ENCODE peak calls at places on chromosomes 16 and 17, in six cellular contexts. One of them, this sample, is unnamed.

GRCh38 chr16:88995746-88996535 is 18.9 kb upstream of the CBFA2T3 start:
- DNase-seq in GM12878: no peak
- DNase-seq in IMR-90: no peak
- DNase-seq in WTC11: no peak
- DNase-seq in Peyer's patch: no peak
- DNase-seq in astrocyte: no peak
- DNase-seq in this sample: no peak

GRCh38 chr17:48973806-48974205 is 5.4 kb upstream of the GIP start:
- DNase-seq in GM12878: no peak
- DNase-seq in IMR-90: no peak
- DNase-seq in WTC11: no peak
- DNase-seq in Peyer's patch: peak
- DNase-seq in astrocyte: no peak
- DNase-seq in this sample: no peak

GRCh38 chr16:58211245-58211644 is 13.3 kb upstream of the CSNK2A2 start:
- DNase-seq in GM12878: no peak
- DNase-seq in IMR-90: no peak
- DNase-seq in WTC11: no peak
- DNase-seq in Peyer's patch: no peak
- DNase-seq in astrocyte: no peak
- DNase-seq in this sample: no peak

GRCh38 chr17:70503449-70503848 is 334.1 kb downstream of the KCNJ2 start:
- DNase-seq in GM12878: no peak
- DNase-seq in IMR-90: no peak
- DNase-seq in WTC11: no peak
- DNase-seq in Peyer's patch: no peak
- DNase-seq in astrocyte: no peak
- DNase-seq in this sample: no peak

GRCh38 chr16:50944431-50944830 is 202.5 kb downstream of the CYLD start:
- DNase-seq in GM12878: no peak
- DNase-seq in IMR-90: no peak
- DNase-seq in WTC11: no peak
- DNase-seq in Peyer's patch: no peak
- DNase-seq in astrocyte: no peak
- DNase-seq in this sample: no peak

GRCh38 chr16:87705780-87706277 is 60.0 kb downstream of the KLHDC4 start:
- DNase-seq in GM12878: no peak
- DNase-seq in IMR-90: no peak
- DNase-seq in WTC11: no peak
- DNase-seq in Peyer's patch: no peak
- DNase-seq in astrocyte: no peak
- DNase-seq in this sample: no peak

GRCh38 chr16:10662212-10662611 is 32.5 kb downstream of the TEKT5 start:
- DNase-seq in GM12878: no peak
- DNase-seq in IMR-90: no peak
- DNase-seq in WTC11: no peak
- DNase-seq in Peyer's patch: no peak
- DNase-seq in astrocyte: no peak
- DNase-seq in this sample: no peak

GRCh38 chr17:71849783-71850768 is 270.7 kb upstream of the SOX9 start:
- DNase-seq in GM12878: no peak
- DNase-seq in IMR-90: no peak
- DNase-seq in WTC11: no peak
- DNase-seq in Peyer's patch: no peak
- DNase-seq in astrocyte: peak
- DNase-seq in this sample: no peak

GRCh38 chr16:19844945-19845641 is 39.6 kb downstream of the GPRC5B start:
- DNase-seq in GM12878: no peak
- DNase-seq in IMR-90: peak
- DNase-seq in WTC11: no peak
- DNase-seq in Peyer's patch: no peak
- DNase-seq in astrocyte: peak
- DNase-seq in this sample: no peak

GRCh38 chr17:42618442-42619150 is 9.1 kb downstream of the TUBG1 start:
- DNase-seq in GM12878: peak
- DNase-seq in IMR-90: no peak
- DNase-seq in WTC11: peak
- DNase-seq in Peyer's patch: peak
- DNase-seq in astrocyte: no peak
- DNase-seq in this sample: no peak

GRCh38 chr17:30332057-30332542 is 1.8 kb downstream of the TMIGD1 start:
- DNase-seq in GM12878: peak
- DNase-seq in IMR-90: peak
- DNase-seq in WTC11: no peak
- DNase-seq in Peyer's patch: no peak
- DNase-seq in astrocyte: peak
- DNase-seq in this sample: no peak

GRCh38 chr16:67910162-67910561 is 17.1 kb downstream of the PSKH1 start:
- DNase-seq in GM12878: no peak
- DNase-seq in IMR-90: peak
- DNase-seq in WTC11: no peak
- DNase-seq in Peyer's patch: no peak
- DNase-seq in astrocyte: no peak
- DNase-seq in this sample: no peak

GRCh38 chr16:28319476-28320022 is 27.2 kb downstream of the SBK1 start:
- DNase-seq in GM12878: no peak
- DNase-seq in IMR-90: no peak
- DNase-seq in WTC11: no peak
- DNase-seq in Peyer's patch: no peak
- DNase-seq in astrocyte: no peak
- DNase-seq in this sample: no peak

GRCh38 chr17:50636804-50637195 is 2.1 kb downstream of the ABCC3 start:
- DNase-seq in GM12878: no peak
- DNase-seq in IMR-90: no peak
- DNase-seq in WTC11: no peak
- DNase-seq in Peyer's patch: no peak
- DNase-seq in astrocyte: no peak
- DNase-seq in this sample: no peak

GRCh38 chr16:57603110-57604024 is 25.1 kb upstream of the ADGRG1 start:
- DNase-seq in GM12878: no peak
- DNase-seq in IMR-90: no peak
- DNase-seq in WTC11: no peak
- DNase-seq in Peyer's patch: no peak
- DNase-seq in astrocyte: no peak
- DNase-seq in this sample: peak

GRCh38 chr17:78365561-78366108 is 5.8 kb upstream of the SOCS3 start:
- DNase-seq in GM12878: no peak
- DNase-seq in IMR-90: no peak
- DNase-seq in WTC11: peak
- DNase-seq in Peyer's patch: no peak
- DNase-seq in astrocyte: peak
- DNase-seq in this sample: no peak

GRCh38 chr16:84369105-84369504 is 767 bp downstream of the ATP2C2 start:
- DNase-seq in GM12878: no peak
- DNase-seq in IMR-90: no peak
- DNase-seq in WTC11: peak
- DNase-seq in Peyer's patch: no peak
- DNase-seq in astrocyte: no peak
- DNase-seq in this sample: no peak

GRCh38 chr16:2472488-2472864 is 1.4 kb downstream of the NTN3 start:
- DNase-seq in GM12878: no peak
- DNase-seq in IMR-90: no peak
- DNase-seq in WTC11: no peak
- DNase-seq in Peyer's patch: no peak
- DNase-seq in astrocyte: no peak
- DNase-seq in this sample: no peak

GRCh38 chr17:49316889-49317288 is 45.2 kb downstream of the ZNF652 start:
- DNase-seq in GM12878: no peak
- DNase-seq in IMR-90: no peak
- DNase-seq in WTC11: no peak
- DNase-seq in Peyer's patch: no peak
- DNase-seq in astrocyte: no peak
- DNase-seq in this sample: no peak

GRCh38 chr17:65222216-65222738 is 85.1 kb downstream of the RGS9 start:
- DNase-seq in GM12878: no peak
- DNase-seq in IMR-90: peak
- DNase-seq in WTC11: no peak
- DNase-seq in Peyer's patch: no peak
- DNase-seq in astrocyte: no peak
- DNase-seq in this sample: no peak

GRCh38 chr17:40582328-40582901 is 17.1 kb upstream of the CCR7 start:
- DNase-seq in GM12878: peak
- DNase-seq in IMR-90: no peak
- DNase-seq in WTC11: no peak
- DNase-seq in Peyer's patch: no peak
- DNase-seq in astrocyte: no peak
- DNase-seq in this sample: no peak

GRCh38 chr16:14579266-14579665 is 50.8 kb downstream of the PARN start:
- DNase-seq in GM12878: no peak
- DNase-seq in IMR-90: no peak
- DNase-seq in WTC11: no peak
- DNase-seq in Peyer's patch: no peak
- DNase-seq in astrocyte: no peak
- DNase-seq in this sample: no peak

GRCh38 chr16:15529673-15530072 is 95.3 kb downstream of the BMERB1 start:
- DNase-seq in GM12878: no peak
- DNase-seq in IMR-90: no peak
- DNase-seq in WTC11: no peak
- DNase-seq in Peyer's patch: no peak
- DNase-seq in astrocyte: no peak
- DNase-seq in this sample: no peak

GRCh38 chr17:4672055-4672630 is 30.7 kb upstream of the ALOX15 start:
- DNase-seq in GM12878: no peak
- DNase-seq in IMR-90: no peak
- DNase-seq in WTC11: no peak
- DNase-seq in Peyer's patch: no peak
- DNase-seq in astrocyte: no peak
- DNase-seq in this sample: no peak
- TF ChIP-seq CTCF in GM12878: no peak
- TF ChIP-seq CTCF in IMR-90: no peak
- TF ChIP-seq CTCF in WTC11: no peak
- TF ChIP-seq CTCF in Peyer's patch: no peak
- TF ChIP-seq CTCF in astrocyte: no peak
- TF ChIP-seq CTCF in this sample: no peak

DNA sequence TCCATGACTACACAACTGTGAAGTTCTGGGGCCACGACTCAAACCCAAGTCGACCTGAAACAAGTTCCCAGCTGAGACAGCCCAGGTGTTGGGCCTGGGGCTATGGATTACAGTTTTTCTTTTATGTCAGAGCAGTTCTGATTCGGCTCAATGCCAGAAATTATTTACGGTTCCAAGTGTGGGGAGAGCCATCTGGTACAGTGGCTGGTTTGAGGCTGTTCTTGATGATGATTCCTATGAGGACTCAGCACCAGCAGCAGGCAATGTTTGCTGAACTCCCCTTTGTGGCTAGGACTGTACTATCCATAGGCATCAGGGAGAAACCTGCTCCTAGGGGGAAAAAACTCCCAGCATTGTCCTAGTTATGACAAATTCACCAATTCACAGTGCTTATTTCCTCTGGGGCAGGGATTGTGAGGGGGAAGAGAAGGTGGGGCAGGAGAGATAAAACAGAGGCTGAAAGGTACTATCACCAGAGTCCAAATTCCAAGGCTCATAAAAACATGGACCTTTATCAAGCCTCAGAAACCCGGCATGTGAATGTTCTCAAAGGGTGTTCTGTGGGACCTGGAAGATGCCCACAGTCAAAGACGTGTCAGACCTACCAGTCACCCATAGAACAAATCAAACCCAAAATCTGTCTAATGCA is 18.2 kb upstream of the CMTM4 start:
- DNase-seq in GM12878: no peak
- DNase-seq in IMR-90: no peak
- DNase-seq in WTC11: no peak
- DNase-seq in Peyer's patch: no peak
- DNase-seq in astrocyte: no peak
- DNase-seq in this sample: no peak
- TF ChIP-seq CTCF in GM12878: no peak
- TF ChIP-seq CTCF in IMR-90: no peak
- TF ChIP-seq CTCF in WTC11: no peak
- TF ChIP-seq CTCF in Peyer's patch: no peak
- TF ChIP-seq CTCF in astrocyte: no peak
- TF ChIP-seq CTCF in this sample: no peak

DNA sequence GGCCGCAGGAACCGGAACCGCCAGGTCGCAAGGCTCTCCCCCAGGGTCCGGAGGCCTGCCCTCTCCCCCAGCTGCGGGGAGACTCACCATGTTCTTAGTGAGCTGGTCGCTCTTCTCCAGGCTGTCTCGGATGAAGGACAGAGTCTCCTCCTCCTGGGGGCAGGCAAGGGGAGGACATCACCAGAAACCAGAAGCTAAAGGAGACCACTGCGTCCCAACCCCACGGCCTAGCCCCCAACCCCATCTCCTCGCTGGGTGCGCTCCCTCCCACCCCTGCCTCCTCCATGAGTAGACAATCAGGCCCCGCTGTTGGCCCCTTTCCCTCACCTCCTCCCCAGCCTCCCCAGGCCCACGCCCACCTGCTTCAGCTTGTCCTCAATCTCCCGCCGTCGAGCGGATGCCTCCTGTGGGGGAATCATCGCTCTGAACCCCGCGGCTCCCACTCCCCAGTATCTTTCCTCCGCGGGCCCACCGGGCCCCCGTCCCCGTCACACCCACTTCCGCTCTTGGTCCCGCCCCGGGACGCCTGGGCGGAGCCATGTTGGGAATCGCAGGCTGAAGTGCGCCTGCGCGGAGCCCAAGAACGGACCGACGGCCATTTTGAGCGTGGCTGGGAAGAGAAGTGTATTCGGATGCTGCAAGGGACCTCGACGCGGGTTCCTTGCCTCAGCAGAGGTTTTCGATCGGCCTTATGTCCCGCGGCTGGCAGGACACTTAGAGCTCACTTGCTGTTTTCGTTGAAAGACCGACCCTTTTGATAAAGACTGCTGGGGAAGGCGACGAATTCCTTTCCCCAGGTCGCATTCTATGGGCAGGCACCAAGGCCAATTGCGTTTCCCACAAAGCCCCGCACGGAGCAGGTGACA is at the start of gene EXOC7:
- DNase-seq in GM12878: peak
- DNase-seq in IMR-90: peak
- DNase-seq in WTC11: peak
- DNase-seq in Peyer's patch: peak
- DNase-seq in astrocyte: peak
- DNase-seq in this sample: peak
- TF ChIP-seq CTCF in GM12878: no peak
- TF ChIP-seq CTCF in IMR-90: no peak
- TF ChIP-seq CTCF in WTC11: no peak
- TF ChIP-seq CTCF in Peyer's patch: no peak
- TF ChIP-seq CTCF in astrocyte: no peak
- TF ChIP-seq CTCF in this sample: peak

GRCh38 chr17:79700574-79700973 is 30.2 kb upstream of the ENPP7 start:
- DNase-seq in GM12878: no peak
- DNase-seq in IMR-90: no peak
- DNase-seq in WTC11: no peak
- DNase-seq in Peyer's patch: no peak
- DNase-seq in astrocyte: no peak
- DNase-seq in this sample: no peak

GRCh38 chr17:79704691-79705090 is 26.1 kb upstream of the ENPP7 start:
- DNase-seq in GM12878: no peak
- DNase-seq in IMR-90: no peak
- DNase-seq in WTC11: no peak
- DNase-seq in Peyer's patch: no peak
- DNase-seq in astrocyte: no peak
- DNase-seq in this sample: no peak

GRCh38 chr17:79702550-79703236 is 28.1 kb upstream of the ENPP7 start:
- DNase-seq in GM12878: no peak
- DNase-seq in IMR-90: no peak
- DNase-seq in WTC11: no peak
- DNase-seq in Peyer's patch: no peak
- DNase-seq in astrocyte: no peak
- DNase-seq in this sample: no peak

GRCh38 chr17:79699386-79700036 is 31.2 kb upstream of the ENPP7 start:
- DNase-seq in GM12878: no peak
- DNase-seq in IMR-90: no peak
- DNase-seq in WTC11: peak
- DNase-seq in Peyer's patch: no peak
- DNase-seq in astrocyte: no peak
- DNase-seq in this sample: no peak

GRCh38 chr17:79702071-79702470 is 28.7 kb upstream of the ENPP7 start:
- DNase-seq in GM12878: no peak
- DNase-seq in IMR-90: no peak
- DNase-seq in WTC11: peak
- DNase-seq in Peyer's patch: no peak
- DNase-seq in astrocyte: no peak
- DNase-seq in this sample: no peak
- TF ChIP-seq CTCF in GM12878: no peak
- TF ChIP-seq CTCF in IMR-90: no peak
- TF ChIP-seq CTCF in WTC11: no peak
- TF ChIP-seq CTCF in Peyer's patch: no peak
- TF ChIP-seq CTCF in astrocyte: no peak
- TF ChIP-seq CTCF in this sample: no peak